ENCODE peak calls at places on chromosomes 16 and 17, in four cellular contexts. O is ovary, N is suprapubic skin, E is A549. X is an unnamed sample.

GRCh38 chr17:17029938-17030337 is 12.3 kb upstream of the MPRIP start:
- DNase-seq in N (no peak), E (no peak), O (no peak), X (no peak)

GRCh38 chr16:46839986-46840443 is 9.0 kb upstream of the C16orf87 start:
- DNase-seq in E (no peak), O (no peak), N (no peak), X (no peak)

GRCh38 chr17:726331-726919 is 6.0 kb upstream of the TLCD3A start:
- DNase-seq in E (no peak), O (no peak), N (no peak), X (peak; percentile 62)

GRCh38 chr16:6286176-6286575 is 1046.5 kb upstream of the RBFOX1 start:
- DNase-seq in O (no peak), E (no peak), N (no peak), X (no peak)

GRCh38 chr16:69286941-69287713 is 24.0 kb upstream of the VPS4A start:
- DNase-seq in N (no peak), O (peak; percentile 74), E (peak; percentile 70), X (no peak)

GRCh38 chr17:45248132-45248936 is 13.6 kb downstream of the SPATA32 start:
- DNase-seq in E (peak; percentile 62), N (no peak), O (no peak), X (peak; percentile 76)

GRCh38 chr16:2835638-2836493 is 5.8 kb downstream of the ZG16B start:
- DNase-seq in N (no peak), E (peak; percentile 90), O (no peak), X (peak; percentile 84)

GRCh38 chr17:62781356-62781755 is 26.8 kb downstream of the MARCHF10 start:
- DNase-seq in N (no peak), O (no peak), E (no peak), X (no peak)

GRCh38 chr16:64307431-64307830 is 814.4 kb downstream of the CDH11 start:
- DNase-seq in N (no peak), O (no peak), E (no peak), X (no peak)

GRCh38 chr17:19579867-19580565 is 46.4 kb downstream of the SLC47A1 start:
- DNase-seq in E (no peak), N (no peak), O (peak; percentile 48), X (no peak)

GRCh38 chr17:17096438-17097178 is 54.4 kb downstream of the MPRIP start:
- DNase-seq in N (no peak), E (no peak), O (no peak), X (no peak)

GRCh38 chr16:21156767-21157467 is 1.6 kb upstream of the LDAF1 start:
- DNase-seq in N (no peak), E (peak; percentile 78), O (peak; percentile 53), X (peak; percentile 30)

GRCh38 chr16:85812811-85813700 is 13.6 kb downstream of the COX4I1 start:
- DNase-seq in N (no peak), E (no peak), O (no peak), X (no peak)

GRCh38 chr17:64320613-64321553 is 57.8 kb upstream of the TEX2 start:
- DNase-seq in N (peak; percentile 79), O (peak; percentile 85), E (peak; percentile 89), X (peak; percentile 73)

GRCh38 chr16:2980227-2981176 is at the start of gene PKMYT1:
- DNase-seq in N (peak; percentile 90), O (peak; percentile 91), E (peak; percentile 85), X (peak; percentile 94)

GRCh38 chr16:69410285-69410990 is 14.0 kb upstream of the CYB5B start:
- DNase-seq in E (peak; percentile 80), O (no peak), N (no peak), X (no peak)

DNA sequence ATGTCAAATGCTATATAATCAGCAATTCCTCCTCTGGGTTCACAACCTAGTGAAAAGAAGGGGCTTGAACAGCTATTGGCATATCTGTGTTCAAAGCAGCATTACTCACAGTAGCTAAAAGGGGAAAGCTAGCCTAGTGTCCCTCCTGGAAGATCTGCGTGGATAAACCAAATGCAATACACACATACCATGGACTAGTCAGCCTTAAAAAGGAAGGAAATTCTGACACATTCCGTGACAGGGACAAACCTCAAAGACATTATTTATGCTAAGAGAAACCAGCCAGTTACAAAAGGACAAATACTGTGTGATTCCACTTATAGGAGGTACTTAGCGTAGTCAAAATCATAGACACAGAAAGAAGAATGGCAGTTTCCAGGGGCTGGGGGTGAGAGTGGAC is 90.1 kb downstream of the XYLT1 start:
- DNase-seq in O (no peak), N (no peak), E (no peak), X (no peak)
- TF ChIP-seq EP300 in O (no peak), N (peak; percentile 79), E (no peak), X (peak; percentile 31)

GRCh38 chr16:80530479-80530878 is 10.3 kb upstream of the DYNLRB2 start:
- DNase-seq in E (no peak), N (no peak), O (no peak), X (no peak)
- H3K4me3 ChIP-seq in E (no peak overlapping the region), N (no peak overlapping the region), O (no peak overlapping the region), X (no peak overlapping the region)

GRCh38 chr16:11150190-11150589 is 105.8 kb downstream of the SOCS1 start:
- DNase-seq in N (no peak), O (no peak), E (no peak), X (no peak)
- TF ChIP-seq EP300 in N (no peak), O (no peak), E (no peak), X (no peak)

GRCh38 chr17:82353484-82353883 is 5.6 kb upstream of the TEX19 start:
- DNase-seq in E (no peak), N (no peak), O (no peak), X (no peak)

GRCh38 chr17:82354804-82355308 is 4.2 kb upstream of the TEX19 start:
- DNase-seq in N (no peak), O (no peak), E (no peak), X (no peak)

GRCh38 chr17:82357394-82357793 is 1.7 kb upstream of the TEX19 start:
- DNase-seq in O (no peak), E (no peak), N (no peak), X (no peak)

GRCh38 chr17:82356845-82357355 is 2.1 kb upstream of the TEX19 start:
- DNase-seq in N (no peak), O (no peak), E (no peak), X (no peak)

GRCh38 chr17:82356028-82356427 is 3.0 kb upstream of the TEX19 start:
- DNase-seq in N (no peak), O (no peak), E (no peak), X (peak; percentile 49)
- H3K4me3 ChIP-seq in N (no peak overlapping the region), O (no peak overlapping the region), E (no peak overlapping the region), X (no peak overlapping the region)

DNA sequence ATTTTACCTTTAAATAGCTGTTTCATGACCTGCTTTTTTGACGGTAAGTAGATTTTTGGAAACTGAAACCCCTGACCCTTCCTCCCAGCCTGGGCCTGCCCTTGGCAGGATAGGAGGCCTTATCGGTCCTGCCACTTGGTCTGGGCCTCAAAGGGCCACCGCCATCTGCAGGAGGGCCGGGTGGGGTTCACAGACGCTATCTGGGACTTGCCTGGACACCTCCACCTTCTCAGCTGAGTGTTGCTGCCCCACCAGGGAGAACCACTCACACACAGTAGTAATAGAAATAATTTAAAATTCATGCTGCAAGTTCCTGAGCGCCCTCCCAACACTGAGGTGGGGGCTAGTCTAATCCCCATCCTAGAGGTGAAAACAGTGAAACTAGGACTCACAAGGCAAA is 4.6 kb upstream of the NPRL3 start:
- DNase-seq in O (no peak), E (no peak), N (no peak), X (no peak)
- TF ChIP-seq EP300 in O (no peak), E (no peak), N (no peak), X (no peak)

GRCh38 chr17:56679148-56679766 is 85.8 kb downstream of the NOG start:
- DNase-seq in O (no peak), N (no peak), E (peak; percentile 23), X (no peak)
- H3K4me3 ChIP-seq in O (no peak overlapping the region), N (peak overlapping the region; percentile 26), E (no peak overlapping the region), X (peak overlapping the region; percentile 25)

GRCh38 chr17:67136191-67137025 is 92.1 kb downstream of the CACNG1 start:
- DNase-seq in N (no peak), O (no peak), E (no peak), X (no peak)
- TF ChIP-seq EP300 in N (no peak), O (no peak), E (no peak), X (no peak)

GRCh38 chr17:41734139-41734948 is at the start of gene HAP1:
- DNase-seq in E (peak; percentile 76), N (no peak), O (peak; percentile 32), X (peak; percentile 27)

GRCh38 chr17:41731836-41732235 is 2.6 kb downstream of the HAP1 start:
- DNase-seq in E (no peak), O (no peak), N (no peak), X (no peak)

GRCh38 chr17:41734949-41735313 is 488 bp upstream of the HAP1 start:
- DNase-seq in N (no peak), E (no peak), O (no peak), X (no peak)

GRCh38 chr17:41735744-41736143 is 1.3 kb upstream of the HAP1 start:
- DNase-seq in N (no peak), E (no peak), O (no peak), X (no peak)

DNA sequence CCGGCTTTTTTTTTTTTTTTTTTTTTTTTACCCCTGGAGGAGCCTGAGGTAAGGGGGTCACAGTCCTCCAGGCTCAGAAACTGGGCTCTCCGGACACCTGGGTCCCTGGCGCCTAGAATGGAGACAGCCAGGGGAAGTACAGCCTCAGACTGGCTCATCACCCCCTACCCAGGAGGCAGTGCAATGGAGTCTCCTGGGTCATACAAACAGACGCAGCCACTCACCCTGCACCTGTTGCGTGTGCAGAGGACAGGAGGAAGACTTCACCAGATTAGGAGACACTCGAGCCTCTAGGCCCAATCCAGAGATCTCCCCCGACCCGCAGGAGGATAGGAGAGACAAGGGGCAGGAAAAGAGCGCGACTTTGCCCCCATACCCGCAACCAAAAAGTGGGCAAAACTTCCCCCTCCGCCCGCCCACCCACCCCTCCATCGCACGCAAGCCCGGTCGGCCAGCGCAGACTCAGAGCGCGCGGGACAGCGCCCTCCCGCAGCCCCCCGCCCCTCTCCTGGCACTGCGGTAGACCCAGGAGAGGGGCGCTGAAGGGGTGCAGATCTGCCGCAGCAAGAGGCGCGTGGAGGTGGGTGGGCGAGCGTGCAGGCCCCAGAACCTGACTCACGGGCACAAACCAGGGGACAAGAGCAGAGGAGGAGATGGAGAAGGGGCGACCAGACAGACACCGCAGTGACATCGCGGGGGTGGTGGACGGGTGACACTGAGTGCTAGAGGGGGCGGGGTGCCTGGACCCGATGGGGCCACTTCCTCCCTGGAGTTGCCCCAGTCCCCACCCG is 900 bp downstream of the HAP1 start:
- DNase-seq in E (no peak), O (no peak), N (no peak), X (no peak)
- H3K4me3 ChIP-seq in E (peak overlapping the region; percentile 57), O (no peak overlapping the region), N (peak overlapping the region; percentile 55), X (peak overlapping the region; percentile 28)

DNA sequence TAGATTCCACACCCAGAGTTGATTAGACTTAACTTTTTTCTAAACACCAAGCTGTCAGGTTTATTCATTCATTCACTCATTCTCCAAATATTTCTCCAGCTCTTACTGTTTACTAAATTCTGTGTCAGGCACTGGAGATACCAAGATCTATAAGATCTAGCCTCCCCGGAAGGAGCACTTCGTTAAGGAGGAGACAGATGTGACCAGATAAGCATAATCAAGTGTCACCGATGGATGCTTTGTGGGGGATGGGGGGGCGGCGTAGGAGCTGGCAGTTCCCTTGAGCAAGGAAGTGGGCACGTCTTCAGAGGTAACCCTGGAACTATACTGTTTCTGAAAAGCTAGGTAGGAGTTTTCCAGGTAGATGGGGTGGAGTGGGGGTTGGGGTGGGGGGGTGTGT is 3.8 kb upstream of the RPL26 start:
- DNase-seq in E (no peak), O (no peak), N (no peak), X (no peak)
- TF ChIP-seq EP300 in E (no peak), O (no peak), N (no peak), X (no peak)

GRCh38 chr16:65816556-65816955 is 549.9 kb upstream of the CDH5 start:
- DNase-seq in O (no peak), N (no peak), E (no peak), X (no peak)
- H3K4me3 ChIP-seq in O (no peak overlapping the region), N (no peak overlapping the region), E (no peak overlapping the region), X (no peak overlapping the region)

X was measured in stomach.